ENCODE peak calls at places on chromosomes 7 and 10, in nine cellular contexts. F is stomach, X is breast epithelium, I is uterus, G is A549, K is tibial nerve, L is NB4, B is spleen, A is H1. E is an unnamed sample.

GRCh38 chr7:85829817-85830432 is 643.1 kb upstream of the SEMA3D start:
- DNase-seq in F (no peak), X (no peak), I (no peak), G (no peak), K (no peak), L (peak), B (no peak), A (no peak), E (no peak)

GRCh38 chr7:137820677-137821420 is 25.9 kb downstream of the DGKI start:
- DNase-seq in F (no peak), X (peak), I (peak), G (no peak), K (peak), L (no peak), B (no peak), A (no peak), E (no peak)

GRCh38 chr10:77622822-77623410 is 14.7 kb downstream of the KCNMA1 start:
- DNase-seq in F (no peak), X (no peak), I (no peak), G (no peak), K (no peak), L (peak), B (no peak), A (no peak), E (no peak)

GRCh38 chr10:50375051-50375452 is 123.7 kb upstream of the ASAH2 start:
- DNase-seq in F (no peak), X (no peak), I (no peak), G (no peak), K (no peak), L (peak), B (no peak), A (no peak), E (no peak)

GRCh38 chr7:157522954-157523353 is 186.2 kb downstream of the DNAJB6 start:
- DNase-seq in F (peak), X (peak), I (no peak), G (no peak), K (no peak), L (no peak), B (peak), A (no peak), E (no peak)

GRCh38 chr10:95247881-95248583 is 42.8 kb downstream of the PDLIM1 start:
- DNase-seq in F (no peak), X (no peak), I (no peak), G (no peak), K (no peak), L (no peak), B (no peak), A (no peak), E (no peak)

GRCh38 chr7:72793791-72794190 is 34.2 kb downstream of the TYW1B start:
- DNase-seq in F (no peak), X (no peak), I (no peak), G (no peak), K (no peak), L (no peak), B (no peak), A (no peak), E (no peak)

GRCh38 chr7:12770227-12770975 is 83.0 kb downstream of the ARL4A start:
- DNase-seq in F (peak), X (no peak), I (peak), G (no peak), K (no peak), L (no peak), B (no peak), A (no peak), E (no peak)

GRCh38 chr10:96835826-96836365 is 3.8 kb downstream of the LCOR start:
- DNase-seq in F (no peak), X (no peak), I (no peak), G (no peak), K (no peak), L (peak), B (no peak), A (no peak), E (no peak)

GRCh38 chr7:85172530-85172941 is 14.3 kb downstream of the SEMA3D start:
- DNase-seq in F (no peak), X (no peak), I (no peak), G (no peak), K (no peak), L (peak), B (no peak), A (no peak), E (no peak)

GRCh38 chr10:117132751-117133231 is 5.3 kb downstream of the VAX1 start:
- DNase-seq in F (no peak), X (no peak), I (no peak), G (no peak), K (no peak), L (no peak), B (no peak), A (no peak), E (no peak)

GRCh38 chr10:117135480-117136140 is 2.5 kb downstream of the VAX1 start:
- DNase-seq in F (no peak), X (no peak), I (no peak), G (no peak), K (no peak), L (no peak), B (no peak), A (no peak), E (no peak)

GRCh38 chr10:117133273-117134083 is 4.6 kb downstream of the VAX1 start:
- DNase-seq in F (no peak), X (no peak), I (no peak), G (no peak), K (no peak), L (no peak), B (no peak), A (no peak), E (no peak)

GRCh38 chr10:117135026-117135372 is 3.1 kb downstream of the VAX1 start:
- DNase-seq in F (no peak), X (no peak), I (no peak), G (no peak), K (no peak), L (no peak), B (no peak), A (no peak), E (no peak)

GRCh38 chr10:117134084-117135025 is 3.7 kb downstream of the VAX1 start:
- DNase-seq in F (no peak), X (no peak), I (no peak), G (no peak), K (no peak), L (no peak), B (no peak), A (no peak), E (no peak)
- H3K4me3 ChIP-seq in F (no peak), X (no peak), I (no peak), G (no peak), K (peak), L (no peak), B (no peak), A (peak), E (no peak)

GRCh38 chr10:85946713-85947326 is 419.8 kb downstream of the GRID1 start:
- DNase-seq in F (no peak), X (no peak), I (no peak), G (no peak), K (no peak), L (peak), B (no peak), A (no peak), E (no peak)
- TF ChIP-seq POLR2A in F (no peak), X (no peak), I (no peak), G (no peak), K (no peak), L (no peak), B (no peak), A (no peak), E (no peak)

GRCh38 chr7:44325181-44325671 is at the start of gene CAMK2B:
- DNase-seq in F (no peak), X (no peak), I (no peak), G (no peak), K (no peak), L (no peak), B (no peak), A (no peak), E (no peak)

GRCh38 chr7:44323381-44324203 is 1.8 kb downstream of the CAMK2B start:
- DNase-seq in F (no peak), X (no peak), I (no peak), G (no peak), K (no peak), L (peak), B (no peak), A (no peak), E (no peak)

GRCh38 chr7:44325811-44326241 is 432 bp upstream of the CAMK2B start:
- DNase-seq in F (no peak), X (peak), I (no peak), G (no peak), K (no peak), L (peak), B (no peak), A (no peak), E (peak)

GRCh38 chr7:44322631-44323363 is 2.6 kb downstream of the CAMK2B start:
- DNase-seq in F (no peak), X (no peak), I (no peak), G (no peak), K (no peak), L (no peak), B (no peak), A (no peak), E (peak)

GRCh38 chr7:44324204-44325126 is 929 bp downstream of the CAMK2B start:
- DNase-seq in F (no peak), X (no peak), I (no peak), G (no peak), K (no peak), L (no peak), B (no peak), A (no peak), E (peak)
- H3K4me3 ChIP-seq in F (peak), X (peak), I (no peak), G (peak), K (peak), L (no peak), B (peak), A (peak), E (peak)

DNA sequence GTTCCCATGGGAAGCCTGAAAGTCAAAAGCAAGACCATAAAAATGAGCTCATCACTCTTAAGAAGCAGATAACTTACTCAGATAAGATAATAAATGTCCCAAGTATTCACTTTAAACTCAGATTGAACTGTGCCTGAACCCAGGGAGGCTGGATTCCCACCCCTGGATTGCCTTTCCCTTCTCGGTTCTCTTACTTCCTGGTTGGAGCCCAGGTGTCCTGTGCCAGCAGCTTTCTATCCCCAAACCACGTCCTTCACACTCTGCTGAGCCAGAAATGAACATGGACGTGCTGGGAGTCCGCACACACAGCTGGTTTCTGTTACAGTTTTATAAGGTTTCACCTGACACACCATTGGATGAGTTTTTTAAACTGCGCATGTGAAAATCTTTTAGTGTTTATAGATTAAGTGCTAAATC is 636.2 kb upstream of the IGFBP3 start:
- DNase-seq in F (no peak), X (no peak), I (peak), G (no peak), K (no peak), L (no peak), B (no peak), A (no peak), E (no peak)
- TF ChIP-seq POLR2A in F (no peak), X (no peak), I (no peak), G (no peak), K (no peak), L (no peak), B (no peak), A (no peak), E (no peak)

DNA sequence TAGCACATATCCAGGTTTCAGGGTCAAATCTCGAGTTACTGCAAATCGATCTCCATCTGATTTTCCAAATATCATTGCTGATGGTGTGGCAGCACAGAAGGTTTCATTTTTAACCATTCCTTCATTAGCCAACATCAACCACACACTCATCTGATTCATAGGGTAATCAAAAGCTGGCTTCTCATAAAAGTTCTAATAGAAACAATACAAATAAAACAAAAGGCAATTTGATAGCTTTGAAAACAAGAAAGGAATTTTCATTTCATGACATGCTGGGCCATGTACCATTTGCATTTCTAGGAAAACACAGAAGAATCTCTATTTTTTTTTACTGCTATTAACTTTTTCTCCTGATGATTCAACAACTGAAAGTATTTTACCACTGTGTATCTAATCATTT is 147.7 kb upstream of the SLC26A5 start:
- DNase-seq in F (no peak), X (no peak), I (no peak), G (no peak), K (no peak), L (no peak), B (no peak), A (no peak), E (no peak)
- H3K4me3 ChIP-seq in F (no peak), X (no peak), I (no peak), G (no peak), K (no peak), L (no peak), B (no peak), A (no peak), E (no peak)

E was measured in gastrocnemius medialis.